ENCODE peak calls at places on chromosomes 16 and 17, in six cellular contexts. T, M, G, L, P and W are unnamed samples.

GRCh38 chr16:84959045-84959576 is 52.2 kb downstream of the ZDHHC7 start:
- DNase-seq in T (no peak), G (no peak), M (no peak), P (no peak), L (no peak), W (no peak)

GRCh38 chr17:5444209-5444608 is 5.3 kb upstream of the C1QBP start:
- DNase-seq in G (no peak), P (no peak), L (no peak), T (no peak), M (no peak), W (no peak)

GRCh38 chr17:7848665-7849184 is 6.1 kb upstream of the TMEM88 start:
- DNase-seq in P (no peak), T (no peak), G (no peak), L (no peak), M (no peak), W (no peak)

GRCh38 chr16:76441886-76442285 is 164.7 kb downstream of the CNTNAP4 start:
- DNase-seq in T (no peak), P (no peak), G (no peak), M (no peak), L (no peak), W (no peak)

GRCh38 chr16:82993415-82993814 is 366.6 kb downstream of the CDH13 start:
- DNase-seq in P (no peak), T (no peak), G (no peak), L (no peak), M (no peak), W (no peak)

GRCh38 chr17:13725286-13725990 is 123.7 kb upstream of the HS3ST3A1 start:
- DNase-seq in M (no peak), L (peak), T (no peak), P (no peak), G (peak), W (no peak)

GRCh38 chr17:35257080-35257701 is 14.3 kb downstream of the SLFN5 start:
- DNase-seq in M (no peak), P (peak), L (peak), G (peak), T (no peak), W (peak)

GRCh38 chr16:46607529-46607928 is 13.7 kb downstream of the SHCBP1 start:
- DNase-seq in T (peak), L (peak), M (no peak), P (no peak), G (peak), W (peak)

GRCh38 chr16:49194499-49195260 is 87.0 kb downstream of the CBLN1 start:
- DNase-seq in P (no peak), T (no peak), G (no peak), M (no peak), L (no peak), W (no peak)

GRCh38 chr16:78515421-78515820 is 416.0 kb downstream of the WWOX start:
- DNase-seq in T (no peak), G (no peak), M (no peak), P (no peak), L (no peak), W (no peak)

GRCh38 chr16:74661064-74661463 is 5.6 kb downstream of the RFWD3 start:
- DNase-seq in G (no peak), P (no peak), T (no peak), L (no peak), M (no peak), W (no peak)

DNA sequence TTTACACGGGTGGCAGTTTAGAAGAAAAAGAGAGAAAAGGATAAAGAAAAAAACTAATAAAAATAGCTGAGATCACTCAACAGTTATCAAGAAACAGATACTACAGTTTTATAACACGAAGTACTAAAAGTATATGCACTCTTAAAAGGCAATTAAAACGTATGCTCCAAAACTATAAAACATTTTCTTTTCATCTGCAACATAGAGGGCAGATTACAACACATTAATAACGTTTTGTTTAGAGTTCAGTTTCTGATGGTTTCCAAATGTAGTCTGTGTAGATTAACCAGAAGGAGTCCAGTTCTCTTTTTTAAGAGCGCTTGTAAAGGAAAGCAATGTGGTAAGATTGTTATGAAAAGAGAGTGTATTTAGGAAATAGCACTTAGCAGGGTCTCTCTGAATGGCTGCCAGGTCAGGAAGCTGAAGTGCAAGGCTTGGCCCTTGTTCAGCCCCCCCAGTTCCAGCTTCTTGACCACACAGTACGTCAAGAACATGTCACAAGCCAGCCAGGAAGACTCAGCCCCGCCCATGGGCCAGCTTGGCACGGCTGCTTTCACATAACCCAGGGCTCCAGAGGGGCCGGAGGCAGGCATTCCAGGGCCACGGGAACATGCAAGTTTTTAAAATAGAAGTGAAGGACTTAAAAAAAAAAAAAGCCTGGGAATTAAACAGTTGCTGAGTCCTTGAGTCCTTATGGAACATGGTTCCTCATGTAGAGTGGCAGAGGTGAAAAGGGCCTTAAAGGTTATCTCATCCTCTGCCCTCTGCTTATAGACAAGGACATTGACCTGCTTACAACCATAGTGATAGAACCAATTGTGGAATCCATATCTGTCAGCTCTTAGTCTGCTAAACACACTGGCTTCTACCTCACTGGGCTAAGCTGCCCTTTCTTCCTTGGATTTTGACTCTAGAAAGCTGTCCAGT is 147.4 kb upstream of the TBX2 start:
- DNase-seq in G (peak), P (peak), L (peak), T (no peak), M (peak), W (no peak)
- H3K4me3 ChIP-seq in G (no peak), P (no peak), L (no peak), T (no peak), M (no peak), W (no peak)

GRCh38 chr16:67456383-67457140 is 24.4 kb downstream of the ATP6V0D1 start:
- DNase-seq in L (peak), P (peak), T (no peak), M (peak), G (peak), W (peak)
- TF ChIP-seq CTCF in L (peak), P (no peak), T (no peak), M (peak), G (peak), W (peak)

DNA sequence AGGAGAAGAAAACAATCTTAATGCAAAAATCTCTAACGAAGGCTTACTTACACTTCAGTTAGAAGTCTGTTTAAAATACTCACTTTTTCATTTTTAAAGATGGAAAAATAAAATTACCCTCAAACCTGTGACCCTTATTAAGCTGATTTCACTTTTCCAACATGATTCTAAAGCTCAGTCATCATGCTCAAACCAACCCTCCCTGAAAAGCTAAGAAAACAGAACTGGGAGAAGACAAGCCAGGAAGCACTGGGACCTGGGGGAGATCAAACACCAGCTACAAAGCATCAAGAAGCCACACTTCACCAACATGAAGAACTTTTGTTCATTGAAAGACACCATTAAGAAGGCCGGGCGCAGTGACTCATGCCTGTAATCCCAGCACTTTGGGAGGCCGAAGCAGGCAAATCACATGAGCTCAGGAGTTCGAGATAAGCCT is 88.8 kb downstream of the LITAF start:
- DNase-seq in P (no peak), M (no peak), L (peak), G (peak), T (no peak), W (no peak)
- H3K4me3 ChIP-seq in P (no peak), M (no peak), L (no peak), G (no peak), T (no peak), W (no peak)

DNA sequence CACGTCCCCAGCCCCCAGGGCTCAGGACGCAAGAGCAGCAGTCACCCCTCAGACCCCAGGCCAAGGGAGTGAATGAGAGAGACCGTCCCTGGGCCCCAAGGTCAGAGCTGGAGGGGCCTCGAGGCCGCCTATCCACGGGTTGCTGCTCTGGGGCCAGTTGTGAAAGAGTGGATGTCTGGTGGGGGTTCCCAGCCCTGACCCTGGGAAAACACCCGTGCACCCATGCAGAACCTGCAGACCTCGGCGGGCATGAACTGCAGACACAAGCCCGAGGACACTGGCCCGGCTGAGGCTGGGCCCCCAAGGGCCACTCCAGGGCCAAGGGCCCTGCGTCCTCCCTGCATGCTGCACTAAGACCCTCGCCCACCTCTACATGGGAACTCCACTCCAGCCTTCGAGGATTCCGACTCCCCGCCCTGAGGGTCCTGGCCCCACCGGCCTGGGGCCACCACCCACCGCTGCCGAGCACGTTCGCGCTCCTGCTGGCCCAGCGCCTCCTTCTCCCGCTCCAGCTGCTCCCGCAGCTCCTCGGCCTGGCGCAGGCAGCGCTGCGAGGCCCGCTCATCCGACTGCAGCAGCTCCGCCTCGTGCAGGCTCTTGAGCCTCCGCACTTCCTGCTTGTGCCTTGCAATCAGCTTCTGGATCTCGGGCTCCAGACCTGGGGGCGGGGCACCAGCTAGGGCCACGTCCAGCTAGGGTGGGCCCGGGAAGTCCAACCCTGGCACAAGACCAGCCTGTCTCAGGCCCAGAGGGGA is 27.6 kb upstream of the AATK start:
- DNase-seq in G (no peak), T (no peak), P (no peak), M (no peak), L (no peak), W (no peak)
- TF ChIP-seq CTCF in G (no peak), T (no peak), P (no peak), M (no peak), L (no peak), W (no peak)